ENCODE peak calls at places on chromosomes 12 and 14, in five cellular contexts. L is hepatocyte, Z is ascending aorta, J is GM04504, E is Calu3. I is an unnamed sample.

GRCh38 chr14:98666545-98666944 is 605.5 kb downstream of the BCL11B start:
- DNase-seq in L (no peak), Z (no peak), E (no peak), J (no peak), I (no peak)

GRCh38 chr14:64731141-64731581 is 26.9 kb downstream of the PLEKHG3 start:
- DNase-seq in J (no peak), L (no peak), E (no peak), Z (no peak), I (no peak)

GRCh38 chr12:32039917-32040575 is 66.6 kb upstream of the BICD1 start:
- DNase-seq in J (no peak), L (no peak), E (no peak), Z (no peak), I (no peak)

GRCh38 chr12:3200032-3200617 is 122.9 kb downstream of the TSPAN9 start:
- DNase-seq in Z (no peak), J (no peak), E (peak), L (peak), I (no peak)

GRCh38 chr12:41014643-41015020 is 173.5 kb upstream of the PDZRN4 start:
- DNase-seq in E (no peak), L (no peak), Z (no peak), J (no peak), I (no peak)

GRCh38 chr12:52767020-52767379 is 10.1 kb downstream of the KRT76 start:
- DNase-seq in L (no peak), E (no peak), J (no peak), Z (no peak), I (no peak)

GRCh38 chr14:22112004-22112403 is 438.4 kb upstream of the OR4E1 start:
- DNase-seq in Z (no peak), J (no peak), L (peak), E (peak), I (no peak)

GRCh38 chr12:131918311-131919050 is 10.6 kb upstream of the PUS1 start:
- DNase-seq in E (no peak), J (no peak), Z (no peak), L (no peak), I (no peak)

GRCh38 chr12:52405922-52406385 is at the start of gene KRT82:
- DNase-seq in J (no peak), L (no peak), Z (no peak), E (no peak), I (no peak)

GRCh38 chr12:61018571-61018970 is 1241.6 kb upstream of the USP15 start:
- DNase-seq in E (no peak), Z (no peak), L (no peak), J (no peak), I (no peak)

GRCh38 chr12:108633534-108634224 is at the start of gene SELPLG:
- DNase-seq in E (no peak), L (no peak), J (no peak), Z (peak), I (no peak)

GRCh38 chr12:100576311-100577036 is 3.0 kb downstream of the GAS2L3 start:
- DNase-seq in L (peak), J (peak), Z (no peak), E (peak), I (no peak)

GRCh38 chr12:83739602-83740001 is 1052.9 kb downstream of the TMTC2 start:
- DNase-seq in J (no peak), E (no peak), L (no peak), Z (no peak), I (no peak)

GRCh38 chr12:95057431-95057830 is 16.0 kb downstream of the NR2C1 start:
- DNase-seq in L (no peak), E (no peak), J (no peak), Z (no peak), I (no peak)